ENCODE peak calls at places on chromosomes 4 and X, in seven cellular contexts. W is smooth muscle cell of the brain vasculature, E is tibial artery, L is anterior cingulate cortex, Q is head of caudate nucleus, V is NCI-H345, T is A549. Y is an unnamed sample.
A peak's percentile ranks its signal among the peaks of the same experiment; 100 is the strongest.

GRCh38 chr4:94811653-94812052 is 53.9 kb downstream of the BMPR1B start:
- DNase-seq in E (no peak), V (no peak), L (no peak), T (no peak), Q (no peak), W (no peak), Y (no peak)

GRCh38 chr4:86960557-86960959 is 25.7 kb downstream of the AFF1 start:
- DNase-seq in Q (no peak), T (no peak), L (no peak), W (no peak), E (no peak), V (no peak), Y (no peak)

GRCh38 chr4:22514431-22514830 is 1.4 kb downstream of the ADGRA3 start:
- DNase-seq in Q (no peak), L (no peak), T (no peak), E (no peak), W (no peak), V (peak; percentile 4), Y (no peak)

GRCh38 chr4:56655627-56656345 is 25.3 kb downstream of the HOPX start:
- DNase-seq in L (no peak), W (no peak), Q (no peak), T (no peak), E (no peak), V (no peak), Y (no peak)

GRCh38 chrX:69018416-69019072 is 146.7 kb downstream of the PJA1 start:
- DNase-seq in E (no peak), T (no peak), V (no peak), W (no peak), L (no peak), Q (no peak), Y (no peak)

GRCh38 chrX:136858007-136858756 is 22.3 kb downstream of the RBMX start:
- DNase-seq in L (no peak), Q (no peak), W (no peak), V (no peak), E (no peak), T (no peak), Y (no peak)

GRCh38 chr4:152594981-152595916 is 59.4 kb upstream of the FBXW7 start:
- DNase-seq in L (no peak), T (no peak), V (peak; percentile 45), Q (no peak), E (no peak), W (no peak), Y (no peak)

GRCh38 chrX:132165651-132166050 is 37.8 kb upstream of the FRMD7 start:
- DNase-seq in Q (no peak), V (no peak), W (no peak), L (no peak), E (no peak), T (no peak), Y (no peak)

GRCh38 chr4:41215155-41215554 is 813 bp upstream of the APBB2 start:
- DNase-seq in W (no peak), E (no peak), T (no peak), L (no peak), V (no peak), Q (no peak), Y (no peak)

GRCh38 chr4:1049591-1049905 is 38.1 kb downstream of the FGFRL1 start:
- DNase-seq in L (no peak), Q (no peak), E (peak; percentile 68), W (no peak), V (peak; percentile 18), T (no peak), Y (no peak)

GRCh38 chrX:136251042-136251991 is at the start of gene MAP7D3:
- DNase-seq in V (no peak), L (peak; percentile 2), Q (peak; percentile 53), W (no peak), E (no peak), T (peak; percentile 54), Y (no peak)

GRCh38 chr4:128600410-128600809 is 209.1 kb upstream of the JADE1 start:
- DNase-seq in Q (peak; percentile 36), L (no peak), V (no peak), T (no peak), E (no peak), W (no peak), Y (no peak)

GRCh38 chr4:168537556-168537955 is 40.7 kb downstream of the PALLD start:
- DNase-seq in W (no peak), V (no peak), Q (no peak), E (no peak), L (no peak), T (no peak), Y (no peak)

GRCh38 chr4:185359767-185360446 is 35.8 kb downstream of the LRP2BP start:
- DNase-seq in L (no peak), V (no peak), T (no peak), E (no peak), W (peak; percentile 35), Q (no peak), Y (no peak)

GRCh38 chr4:185890196-185890595 is 78.2 kb upstream of the SORBS2 start:
- DNase-seq in Q (no peak), E (no peak), W (no peak), V (no peak), L (no peak), T (no peak), Y (no peak)

GRCh38 chr4:2931765-2932560 is 31.2 kb downstream of the NOP14 start:
- DNase-seq in W (no peak), V (no peak), Q (no peak), E (peak; percentile 81), T (no peak), L (no peak), Y (no peak)

GRCh38 chrX:100413231-100413630 is 3.2 kb upstream of the PCDH19 start:
- DNase-seq in V (peak; percentile 31), Q (no peak), W (peak; percentile 39), L (no peak), E (no peak), T (peak; percentile 33), Y (peak; percentile 45)

GRCh38 chr4:44145868-44146267 is 302.7 kb downstream of the KCTD8 start:
- DNase-seq in T (no peak), Q (no peak), W (no peak), E (no peak), V (no peak), L (no peak), Y (no peak)

GRCh38 chr4:38982356-38983095 is 49.7 kb downstream of the TMEM156 start:
- DNase-seq in T (no peak), E (no peak), W (no peak), Q (no peak), V (no peak), L (no peak), Y (no peak)

GRCh38 chrX:54413753-54414152 is 26.5 kb upstream of the TSR2 start:
- DNase-seq in W (no peak), V (no peak), E (no peak), T (no peak), L (no peak), Q (no peak), Y (no peak)

GRCh38 chr4:105282489-105282888 is 135.8 kb downstream of the TET2 start:
- DNase-seq in V (no peak), L (no peak), T (no peak), E (no peak), Q (no peak), W (no peak), Y (no peak)

Y was measured in glomerular endothelial cell.